ENCODE peak calls at places on chromosomes 7 and 10, in eight cellular contexts. D is left colon; X is A673; R is activated naive CD4-positive, alpha-beta T cell treated with anti-CD3 and anti-CD28 coated beads, Interleukin-2, amount 50 U/mL, for 72 hours; G is H54; B is adipocyte; T is OCI-LY7; E is NCI-H1694. I is an unnamed sample.

GRCh38 chr10:105797234-105797890 is 1156.3 kb downstream of the SORCS3 start:
- DNase-seq in D (no peak), X (peak; percentile 81), R (no peak), G (peak; percentile 7), B (peak; percentile 26), T (peak; percentile 34), E (no peak), I (peak; percentile 68)

GRCh38 chr7:1386623-1387220 is 72.5 kb downstream of the MICALL2 start:
- DNase-seq in D (no peak), X (no peak), R (no peak), G (no peak), B (no peak), T (no peak), E (peak; percentile 10), I (no peak)

GRCh38 chr7:70353310-70353947 is 755.2 kb downstream of the AUTS2 start:
- DNase-seq in D (no peak), X (no peak), R (no peak), G (no peak), B (peak; percentile 49), T (no peak), E (peak; percentile 83), I (no peak)

GRCh38 chr10:46080886-46081285 is 34.8 kb upstream of the MSMB start:
- DNase-seq in D (no peak), X (no peak), R (no peak), G (no peak), B (peak; percentile 15), T (no peak), E (no peak), I (no peak)

GRCh38 chr7:47420117-47420780 is 161.7 kb downstream of the TNS3 start:
- DNase-seq in D (no peak), X (no peak), R (no peak), G (no peak), B (no peak), T (no peak), E (peak; percentile 81), I (no peak)

GRCh38 chr10:69295027-69295426 is 16.7 kb downstream of the HK1 start:
- DNase-seq in D (no peak), X (no peak), R (no peak), G (no peak), B (no peak), T (no peak), E (no peak), I (no peak)

GRCh38 chr10:55191236-55191860 is 390.3 kb upstream of the PCDH15 start:
- DNase-seq in D (no peak), X (no peak), R (no peak), G (no peak), B (no peak), T (no peak), E (no peak), I (no peak)

GRCh38 chr10:117492504-117492903 is 50.0 kb upstream of the EMX2 start:
- DNase-seq in D (no peak), X (no peak), R (no peak), G (no peak), B (no peak), T (no peak), E (no peak), I (no peak)

GRCh38 chr10:14429043-14429713 is 98.5 kb upstream of the FRMD4A start:
- DNase-seq in D (no peak), X (no peak), R (no peak), G (no peak), B (no peak), T (no peak), E (no peak), I (no peak)

GRCh38 chr7:149289856-149290255 is 27.9 kb downstream of the ZNF783 start:
- DNase-seq in D (no peak), X (no peak), R (no peak), G (no peak), B (no peak), T (no peak), E (no peak), I (no peak)

GRCh38 chr7:152866791-152867481 is 107.4 kb downstream of the ACTR3B start:
- DNase-seq in D (no peak), X (no peak), R (no peak), G (no peak), B (no peak), T (no peak), E (no peak), I (no peak)